ENCODE peak calls at places on chromosome 12, in nine cellular contexts. I is body of pancreas; A is kidney epithelial cell; U is astrocyte of the spinal cord; L is left ventricle myocardium inferior; X is transverse colon; O is dorsolateral prefrontal cortex; Q is CD14-positive monocyte; H is CD4-positive, alpha-beta T cell. E is an unnamed sample.

GRCh38 chr12:337039-337438 is 52.1 kb downstream of the KDM5A start:
- DNase-seq in L (no peak), Q (no peak), X (no peak), A (no peak), I (no peak), H (no peak), U (no peak), O (no peak), E (no peak)

GRCh38 chr12:64157110-64157509 is 65.0 kb downstream of the KICS2 start:
- DNase-seq in O (no peak), L (no peak), U (no peak), Q (no peak), A (no peak), H (no peak), X (no peak), I (no peak), E (no peak)

GRCh38 chr12:67640863-67641262 is 7.7 kb upstream of the DYRK2 start:
- DNase-seq in O (no peak), H (no peak), U (no peak), X (no peak), I (no peak), L (no peak), Q (no peak), A (no peak), E (no peak)

GRCh38 chr12:44295958-44296623 is 460.2 kb downstream of the TMEM117 start:
- DNase-seq in I (no peak), A (no peak), O (no peak), H (no peak), U (no peak), Q (no peak), L (no peak), X (no peak), E (no peak)

GRCh38 chr12:198708-199107 is 15.2 kb downstream of the SLC6A12 start:
- DNase-seq in H (no peak), O (no peak), U (no peak), I (peak), L (no peak), A (no peak), X (no peak), Q (no peak), E (no peak)

GRCh38 chr12:11014234-11014633 is 8.2 kb downstream of the TAS2R19 start:
- DNase-seq in L (no peak), I (no peak), A (peak), O (no peak), Q (no peak), U (peak), H (no peak), X (no peak), E (no peak)

GRCh38 chr12:50394469-50395029 is 1.9 kb downstream of the FAM186A start:
- DNase-seq in X (no peak), A (no peak), L (no peak), H (no peak), I (no peak), U (no peak), Q (no peak), O (no peak), E (no peak)

GRCh38 chr12:77941396-77941795 is 110.7 kb downstream of the NAV3 start:
- DNase-seq in I (no peak), Q (no peak), X (no peak), L (no peak), O (no peak), U (peak), A (no peak), H (no peak), E (no peak)

GRCh38 chr12:116594325-116595038 is 35.3 kb downstream of the MAP1LC3B2 start:
- DNase-seq in H (peak), I (no peak), Q (peak), X (peak), U (no peak), A (no peak), L (peak), O (no peak), E (no peak)

GRCh38 chr12:54371328-54372112 is 7.2 kb upstream of the GPR84 start:
- DNase-seq in A (no peak), X (no peak), U (no peak), L (peak), H (no peak), Q (no peak), I (no peak), O (no peak), E (no peak)

GRCh38 chr12:13472690-13473089 is 276.2 kb downstream of the EMP1 start:
- DNase-seq in X (no peak), Q (no peak), I (no peak), U (peak), O (no peak), L (no peak), A (peak), H (no peak), E (no peak)

GRCh38 chr12:75661927-75662326 is 150.5 kb upstream of the KRR1 start:
- DNase-seq in U (peak), O (no peak), L (no peak), H (no peak), I (no peak), A (no peak), Q (no peak), X (no peak), E (no peak)

GRCh38 chr12:16583991-16584745 is 21.8 kb downstream of the LMO3 start:
- DNase-seq in Q (no peak), I (no peak), O (no peak), A (no peak), X (no peak), L (no peak), U (peak), H (no peak), E (no peak)

GRCh38 chr12:115384391-115384790 is 700.4 kb upstream of the TBX3 start:
- DNase-seq in I (no peak), H (no peak), L (no peak), A (no peak), X (no peak), O (no peak), Q (no peak), U (no peak), E (no peak)

GRCh38 chr12:203462-204260 is 10.3 kb downstream of the SLC6A12 start:
- DNase-seq in Q (no peak), X (no peak), H (no peak), O (peak), U (no peak), A (no peak), I (peak), L (peak), E (no peak)

GRCh38 chr12:13851828-13852227 is 129.6 kb downstream of the GRIN2B start:
- DNase-seq in U (no peak), Q (no peak), O (peak), L (no peak), I (no peak), A (no peak), H (no peak), X (no peak), E (no peak)

GRCh38 chr12:48813464-48814312 is 4.6 kb upstream of the CACNB3 start:
- DNase-seq in U (peak), H (no peak), A (no peak), Q (no peak), X (no peak), L (no peak), I (no peak), O (no peak), E (no peak)

GRCh38 chr12:1660304-1661187 is 30.3 kb upstream of the ADIPOR2 start:
- DNase-seq in Q (no peak), O (no peak), X (peak), I (peak), A (no peak), H (peak), L (no peak), U (no peak), E (no peak)

GRCh38 chr12:85029456-85029855 is 6.6 kb downstream of the TSPAN19 start:
- DNase-seq in I (no peak), U (peak), Q (no peak), H (no peak), L (no peak), A (no peak), O (no peak), X (no peak), E (no peak)

GRCh38 chr12:75560167-75560566 is 48.8 kb upstream of the KRR1 start:
- DNase-seq in A (peak), O (no peak), Q (no peak), I (no peak), U (peak), H (no peak), X (no peak), L (no peak), E (no peak)

GRCh38 chr12:51635371-51635770 is 44.3 kb downstream of the SCN8A start:
- DNase-seq in O (no peak), A (no peak), X (no peak), U (peak), I (no peak), Q (no peak), L (no peak), H (no peak), E (no peak)

GRCh38 chr12:51381226-51382079 is 9.8 kb downstream of the GALNT6 start:
- DNase-seq in I (no peak), X (no peak), H (no peak), O (no peak), U (peak), A (no peak), Q (no peak), L (no peak), E (no peak)

GRCh38 chr12:130405332-130405731 is 67.6 kb downstream of the PIWIL1 start:
- DNase-seq in O (no peak), U (no peak), I (no peak), X (no peak), H (no peak), L (no peak), Q (no peak), A (no peak), E (no peak)

GRCh38 chr12:131102991-131103609 is 149.4 kb downstream of the ADGRD1 start:
- DNase-seq in H (no peak), X (peak), A (no peak), U (no peak), Q (peak), L (no peak), I (no peak), O (no peak), E (peak)

GRCh38 chr12:106135781-106136180 is 3.0 kb downstream of the NUAK1 start:
- DNase-seq in I (no peak), O (peak), Q (no peak), A (no peak), U (no peak), H (no peak), X (no peak), L (no peak), E (no peak)

GRCh38 chr12:107318804-107319535 is 225.6 kb upstream of the CRY1 start:
- DNase-seq in O (no peak), H (peak), A (no peak), X (peak), I (peak), L (no peak), U (peak), Q (no peak), E (no peak)

GRCh38 chr12:6866920-6867406 is 368 bp upstream of the TPI1 start:
- DNase-seq in L (no peak), H (no peak), U (no peak), X (no peak), O (no peak), Q (no peak), I (no peak), A (no peak), E (no peak)

GRCh38 chr12:563250-563781 is 99.9 kb downstream of the NINJ2 start:
- DNase-seq in H (peak), U (peak), X (no peak), Q (no peak), I (no peak), L (no peak), O (no peak), A (no peak), E (no peak)

GRCh38 chr12:75305412-75306332 is 24.5 kb downstream of the CAPS2 start:
- DNase-seq in I (no peak), H (no peak), L (no peak), A (no peak), Q (no peak), X (no peak), U (no peak), O (no peak), E (no peak)

GRCh38 chr12:13211859-13212664 is 15.5 kb downstream of the EMP1 start:
- DNase-seq in H (peak), Q (peak), X (peak), O (peak), A (no peak), U (peak), I (peak), L (no peak), E (no peak)

GRCh38 chr12:111359231-111359913 is 9.5 kb downstream of the PHETA1 start:
- DNase-seq in X (no peak), U (no peak), Q (no peak), I (no peak), L (no peak), H (no peak), O (no peak), A (no peak), E (no peak)

GRCh38 chr12:83389237-83389996 is 702.7 kb downstream of the TMTC2 start:
- DNase-seq in H (no peak), Q (no peak), A (no peak), O (no peak), U (no peak), X (peak), I (peak), L (no peak), E (peak)

GRCh38 chr12:41011939-41012338 is 176.2 kb upstream of the PDZRN4 start:
- DNase-seq in H (no peak), U (no peak), I (no peak), O (no peak), X (no peak), Q (no peak), A (no peak), L (no peak), E (no peak)

GRCh38 chr12:53781218-53781801 is 29.5 kb upstream of the CISTR start:
- DNase-seq in U (no peak), I (no peak), X (no peak), A (no peak), L (no peak), Q (no peak), H (no peak), O (peak), E (no peak)

GRCh38 chr12:32155911-32156585 is 49.4 kb downstream of the BICD1 start:
- DNase-seq in Q (no peak), L (no peak), O (no peak), X (no peak), H (no peak), U (no peak), I (no peak), A (no peak), E (no peak)

GRCh38 chr12:76176935-76177334 is 92.5 kb upstream of the NAP1L1 start:
- DNase-seq in I (no peak), X (no peak), H (no peak), U (no peak), O (no peak), Q (no peak), A (no peak), L (no peak), E (no peak)

GRCh38 chr12:118185602-118186397 is 49.9 kb downstream of the PEBP1 start:
- DNase-seq in X (no peak), H (no peak), L (no peak), O (no peak), U (no peak), Q (no peak), A (no peak), I (no peak), E (no peak)

GRCh38 chr12:81610955-81611889 is 147.9 kb downstream of the PPFIA2 start:
- DNase-seq in L (no peak), O (no peak), I (no peak), U (no peak), H (no peak), X (no peak), Q (no peak), A (no peak), E (no peak)
- TF ChIP-seq CTCF in L (peak), O (no peak), I (peak), U (peak), H (no peak), X (no peak), Q (peak), A (peak), E (peak)

DNA sequence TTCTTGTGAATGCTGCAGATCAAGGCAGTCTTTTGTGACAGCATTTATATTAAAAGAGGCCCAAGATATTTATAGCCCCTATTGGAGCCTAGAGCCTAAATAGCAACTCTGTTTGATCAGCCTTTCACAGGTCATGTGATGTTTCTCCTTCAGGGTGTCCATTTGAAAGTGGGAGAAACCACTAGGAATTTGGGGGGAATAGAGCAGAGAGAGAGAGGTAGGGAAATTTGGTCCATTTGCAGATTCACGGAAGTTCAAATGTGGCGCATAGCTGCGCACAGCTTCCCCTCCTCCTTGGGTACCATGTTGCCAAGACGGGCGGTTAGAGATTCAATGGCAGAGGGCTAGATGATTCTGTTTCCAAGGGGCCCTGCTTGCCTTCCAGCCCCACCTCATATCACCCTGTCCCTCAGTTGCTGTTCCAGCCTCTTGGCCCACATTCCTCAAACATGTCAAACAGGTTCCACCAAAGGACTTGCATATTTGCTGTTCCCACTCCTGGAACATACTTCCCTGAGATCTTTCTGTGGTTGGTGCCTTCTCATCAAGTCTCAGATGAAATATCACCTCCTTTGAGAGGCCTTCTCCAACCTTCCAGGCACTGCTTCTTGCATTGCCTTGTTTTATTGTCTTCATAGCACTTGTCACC is 220.8 kb downstream of the CHST11 start:
- DNase-seq in I (no peak), U (no peak), A (no peak), H (no peak), X (no peak), Q (no peak), L (no peak), O (no peak), E (no peak)
- TF ChIP-seq CTCF in I (no peak), U (no peak), A (no peak), H (no peak), X (no peak), Q (no peak), L (no peak), O (no peak), E (no peak)

DNA sequence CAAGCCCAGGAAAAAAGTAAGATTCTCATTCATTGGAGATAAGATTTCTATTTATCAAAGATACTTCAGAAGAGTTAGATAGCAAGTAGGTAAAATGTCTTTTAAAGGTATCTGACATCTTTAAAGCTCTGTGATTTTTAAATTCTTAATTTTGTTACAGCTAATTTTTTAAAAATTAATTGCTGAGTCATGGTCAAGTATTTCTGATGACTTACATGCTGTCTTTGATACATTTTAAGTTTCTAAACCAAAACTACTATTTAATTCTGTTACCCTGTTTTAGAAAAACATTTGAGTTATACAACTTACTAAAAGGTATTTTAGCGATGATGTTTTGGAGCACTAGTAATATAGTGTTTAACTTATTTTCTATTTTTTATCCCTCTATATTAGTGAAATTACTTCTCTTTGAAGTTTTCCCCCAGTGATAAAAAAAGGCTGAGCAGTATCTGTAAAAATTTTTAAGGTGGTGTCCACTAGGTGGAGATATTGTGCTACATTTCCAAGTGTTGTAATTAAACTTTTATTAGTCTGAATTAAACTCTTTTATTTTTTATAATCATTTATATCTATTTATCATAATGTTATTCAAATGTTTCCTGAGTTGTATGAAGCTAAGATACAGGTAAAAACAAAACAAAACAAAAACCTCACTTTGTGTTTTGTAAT is 11.5 kb downstream of the ALG10 start:
- DNase-seq in Q (no peak), H (no peak), U (peak), I (no peak), L (no peak), X (no peak), O (no peak), A (no peak), E (no peak)
- TF ChIP-seq CTCF in Q (peak), H (peak), U (peak), I (peak), L (peak), X (peak), O (peak), A (peak), E (peak)

DNA sequence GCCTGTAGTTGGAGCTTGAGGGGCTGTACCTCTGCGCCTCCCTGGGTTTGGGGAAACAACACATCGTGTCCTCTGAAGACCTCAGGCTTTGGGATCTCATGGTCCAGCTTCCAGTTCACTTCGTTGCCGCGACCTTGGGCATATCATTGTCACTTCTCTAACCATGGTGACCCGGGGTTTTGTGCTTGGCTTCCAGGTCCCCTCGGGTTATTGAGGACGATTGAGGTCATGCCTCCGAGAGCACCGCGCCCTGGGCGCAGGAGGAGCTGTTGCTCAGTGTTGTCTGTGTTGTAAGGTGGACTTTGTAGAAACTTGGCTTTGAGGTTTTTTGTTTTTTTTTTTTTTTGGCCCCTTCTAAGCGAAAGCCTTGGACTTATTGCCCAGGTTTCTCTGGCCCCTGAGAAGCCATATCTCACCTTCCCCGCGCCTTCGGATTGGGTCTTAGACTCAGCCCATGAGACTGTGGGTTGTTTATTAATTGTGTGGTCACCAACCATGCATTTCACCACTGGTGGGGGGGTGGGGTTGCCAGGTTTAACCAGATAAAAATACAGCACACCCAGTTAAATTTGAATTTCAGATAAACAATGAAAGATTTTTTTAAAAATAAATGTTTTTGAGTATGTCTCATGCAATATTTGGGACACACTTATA is 2.6 kb downstream of the BCL7A start:
- DNase-seq in A (peak), X (no peak), H (no peak), O (no peak), U (no peak), I (peak), Q (no peak), L (no peak), E (no peak)
- TF ChIP-seq CTCF in A (no peak), X (no peak), H (no peak), O (no peak), U (no peak), I (no peak), Q (no peak), L (no peak), E (no peak)

GRCh38 chr12:28814246-28814645 is 334.8 kb upstream of the FAR2 start:
- DNase-seq in X (no peak), Q (no peak), A (no peak), H (no peak), L (no peak), U (no peak), I (peak), O (no peak), E (no peak)

GRCh38 chr12:28817524-28817923 is 331.6 kb upstream of the FAR2 start:
- DNase-seq in I (no peak), H (no peak), Q (no peak), O (no peak), U (no peak), L (no peak), A (no peak), X (no peak), E (no peak)
- TF ChIP-seq CTCF in I (no peak), H (no peak), Q (no peak), O (no peak), U (no peak), L (no peak), A (no peak), X (no peak), E (no peak)